ENCODE peak calls at places on chromosomes 12 and 14, in four cellular contexts. One of them, this sample, is unnamed.

GRCh38 chr12:113658030-113658655 is 186.5 kb upstream of the LHX5 start:
- DNase-seq in HEK293T: no peak
- DNase-seq in COR-L47: peak
- DNase-seq in left ventricle myocardium inferior: no peak
- DNase-seq in this sample: no peak

GRCh38 chr12:119178544-119179334 is at the start of gene HSPB8:
- DNase-seq in COR-L47: no peak
- DNase-seq in HEK293T: peak
- DNase-seq in left ventricle myocardium inferior: peak
- DNase-seq in this sample: no peak

GRCh38 chr12:91395628-91396027 is 213.0 kb upstream of the DCN start:
- DNase-seq in COR-L47: no peak
- DNase-seq in left ventricle myocardium inferior: no peak
- DNase-seq in HEK293T: no peak
- DNase-seq in this sample: no peak

GRCh38 chr12:26642361-26642760 is 190.6 kb downstream of the ITPR2 start:
- DNase-seq in HEK293T: no peak
- DNase-seq in COR-L47: no peak
- DNase-seq in left ventricle myocardium inferior: no peak
- DNase-seq in this sample: no peak

GRCh38 chr12:22700126-22700525 is 75.2 kb downstream of the ETNK1 start:
- DNase-seq in left ventricle myocardium inferior: no peak
- DNase-seq in COR-L47: no peak
- DNase-seq in HEK293T: no peak
- DNase-seq in this sample: no peak

GRCh38 chr14:99579903-99580570 is 24.0 kb downstream of the CCDC85C start:
- DNase-seq in COR-L47: no peak
- DNase-seq in left ventricle myocardium inferior: no peak
- DNase-seq in HEK293T: no peak
- DNase-seq in this sample: no peak

GRCh38 chr12:52007158-52007921 is 594 bp downstream of the TAMALIN start:
- DNase-seq in COR-L47: peak
- DNase-seq in left ventricle myocardium inferior: peak
- DNase-seq in HEK293T: no peak
- DNase-seq in this sample: no peak

GRCh38 chr12:100404769-100405407 is 48.0 kb downstream of the SLC17A8 start:
- DNase-seq in COR-L47: peak
- DNase-seq in HEK293T: peak
- DNase-seq in left ventricle myocardium inferior: no peak
- DNase-seq in this sample: no peak

GRCh38 chr12:904010-904414 is 45.5 kb downstream of the RAD52 start:
- DNase-seq in left ventricle myocardium inferior: no peak
- DNase-seq in COR-L47: no peak
- DNase-seq in HEK293T: no peak
- DNase-seq in this sample: no peak

GRCh38 chr14:22213110-22213509 is 375.9 kb downstream of the DAD1 start:
- DNase-seq in left ventricle myocardium inferior: no peak
- DNase-seq in COR-L47: no peak
- DNase-seq in HEK293T: no peak
- DNase-seq in this sample: no peak

GRCh38 chr12:76920182-76921014 is 41.6 kb upstream of the CSRP2 start:
- DNase-seq in HEK293T: no peak
- DNase-seq in COR-L47: no peak
- DNase-seq in left ventricle myocardium inferior: no peak
- DNase-seq in this sample: no peak

GRCh38 chr12:76311796-76312195 is 36.4 kb downstream of the BBS10 start:
- DNase-seq in HEK293T: no peak
- DNase-seq in COR-L47: no peak
- DNase-seq in left ventricle myocardium inferior: no peak
- DNase-seq in this sample: no peak

GRCh38 chr12:12333980-12334709 is 15.9 kb downstream of the MANSC1 start:
- DNase-seq in HEK293T: peak
- DNase-seq in COR-L47: peak
- DNase-seq in left ventricle myocardium inferior: peak
- DNase-seq in this sample: peak